ENCODE peak calls at places on chromosomes 5 and 9, in ten cellular contexts. O is stomach, F is tibial nerve, B is Peyer's patch, C is uterus, T is endothelial cell of umbilical vein, G is A549, P is ovary, V is spleen, H is adrenal gland. A is an unnamed sample.

GRCh38 chr5:132060501-132061161 is at the start of gene IL3:
- DNase-seq in G (no peak), F (no peak), O (no peak), P (no peak), B (no peak), C (peak), T (no peak), H (no peak), V (peak), A (no peak)

GRCh38 chr9:96061293-96061987 is 185.9 kb downstream of the ERCC6L2 start:
- DNase-seq in V (no peak), P (no peak), H (no peak), F (no peak), C (no peak), B (no peak), G (peak), O (peak), T (peak), A (peak)

GRCh38 chr9:25864509-25864908 is 186.3 kb upstream of the TUSC1 start:
- DNase-seq in C (no peak), F (no peak), V (no peak), G (no peak), B (no peak), H (no peak), P (no peak), O (no peak), T (peak), A (no peak)

GRCh38 chr9:83937861-83938455 is 16.7 kb upstream of the KIF27 start:
- DNase-seq in O (no peak), P (no peak), C (no peak), T (peak), F (no peak), G (peak), V (no peak), B (no peak), H (no peak), A (peak)

GRCh38 chr5:141870871-141871270 is 7.3 kb downstream of the PCDH1 start:
- DNase-seq in F (no peak), O (peak), H (no peak), P (no peak), G (no peak), B (no peak), T (peak), V (peak), C (no peak), A (no peak)

GRCh38 chr9:16262467-16263261 is 607.8 kb downstream of the BNC2 start:
- DNase-seq in V (no peak), G (no peak), C (no peak), B (no peak), F (no peak), P (no peak), T (peak), H (no peak), O (no peak), A (peak)

GRCh38 chr9:130243015-130243881 is 22.3 kb upstream of the HMCN2 start:
- DNase-seq in P (peak), G (peak), H (peak), C (peak), F (peak), V (peak), B (peak), T (peak), O (peak), A (peak)

GRCh38 chr9:135712571-135713295 is 10.7 kb downstream of the KCNT1 start:
- DNase-seq in T (no peak), V (no peak), H (no peak), O (no peak), B (no peak), C (no peak), F (no peak), G (no peak), P (peak), A (no peak)

GRCh38 chr5:151745071-151745705 is 13.2 kb downstream of the ATOX1 start:
- DNase-seq in G (no peak), O (peak), C (no peak), F (peak), B (no peak), V (no peak), P (no peak), H (peak), T (peak), A (peak)

GRCh38 chr9:117325789-117326185 is 89.1 kb downstream of the ASTN2 start:
- DNase-seq in T (no peak), B (no peak), H (no peak), F (no peak), P (no peak), V (no peak), O (no peak), C (no peak), G (no peak), A (no peak)

GRCh38 chr9:115058175-115058574 is 59.8 kb downstream of the TNC start:
- DNase-seq in F (no peak), O (no peak), V (no peak), C (no peak), B (no peak), P (no peak), G (no peak), T (no peak), H (no peak), A (no peak)

GRCh38 chr9:98974106-98974505 is 30.4 kb downstream of the COL15A1 start:
- DNase-seq in C (no peak), F (no peak), P (no peak), O (no peak), G (no peak), B (no peak), T (no peak), V (no peak), H (no peak), A (no peak)

GRCh38 chr5:56166671-56167070 is 66.5 kb downstream of the ANKRD55 start:
- DNase-seq in B (no peak), H (no peak), P (no peak), F (no peak), T (no peak), V (no peak), O (no peak), G (no peak), C (no peak), A (no peak)

DNA sequence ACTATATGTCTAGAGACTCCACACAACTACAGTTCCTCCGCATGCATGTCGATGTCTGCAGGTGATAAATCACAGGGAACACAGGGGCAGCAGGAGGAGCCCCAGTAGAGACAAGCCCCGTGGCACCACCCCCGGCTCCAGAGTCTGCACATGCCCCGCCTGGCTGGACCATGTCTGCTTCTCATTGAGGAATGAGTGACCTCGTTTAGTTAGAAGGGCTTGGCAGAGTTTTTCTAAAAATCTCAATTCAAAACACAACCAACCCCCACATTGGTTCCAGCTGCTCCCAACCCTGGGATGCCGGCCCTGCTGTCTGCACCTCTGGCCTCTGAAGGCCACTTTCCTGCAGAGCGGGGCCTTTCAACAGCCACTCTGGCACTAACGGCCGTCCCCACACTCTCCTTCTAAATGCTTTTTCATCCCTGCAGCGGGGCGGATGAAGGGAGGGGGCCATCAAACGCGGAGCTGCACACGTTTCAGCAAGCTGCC is 106.4 kb downstream of the ROR2 start:
- DNase-seq in P (peak), B (no peak), V (peak), T (no peak), O (peak), G (no peak), H (peak), F (no peak), C (peak), A (no peak)
- H3K27ac ChIP-seq in P (peak), B (no peak), V (peak), T (no peak), O (no peak), G (no peak), H (peak), F (peak), C (peak), A (peak)

GRCh38 chr9:14314424-14314928 is 535 bp upstream of the NFIB start:
- DNase-seq in P (peak), H (peak), V (no peak), T (peak), G (peak), C (peak), O (peak), F (peak), B (peak), A (peak)
- TF ChIP-seq POLR2A in P (peak), H (peak), V (peak), T (peak), G (no peak), C (peak), O (no peak), F (peak), B (peak), A (no peak)

GRCh38 chr5:150254363-150255154 is 35.0 kb downstream of the CAMK2A start:
- DNase-seq in G (no peak), F (no peak), P (no peak), C (no peak), V (no peak), B (no peak), H (no peak), O (no peak), T (no peak), A (no peak)
- H3K27ac ChIP-seq in G (no peak), F (no peak), P (no peak), C (no peak), V (no peak), B (no peak), H (no peak), O (no peak), T (no peak), A (no peak)

DNA sequence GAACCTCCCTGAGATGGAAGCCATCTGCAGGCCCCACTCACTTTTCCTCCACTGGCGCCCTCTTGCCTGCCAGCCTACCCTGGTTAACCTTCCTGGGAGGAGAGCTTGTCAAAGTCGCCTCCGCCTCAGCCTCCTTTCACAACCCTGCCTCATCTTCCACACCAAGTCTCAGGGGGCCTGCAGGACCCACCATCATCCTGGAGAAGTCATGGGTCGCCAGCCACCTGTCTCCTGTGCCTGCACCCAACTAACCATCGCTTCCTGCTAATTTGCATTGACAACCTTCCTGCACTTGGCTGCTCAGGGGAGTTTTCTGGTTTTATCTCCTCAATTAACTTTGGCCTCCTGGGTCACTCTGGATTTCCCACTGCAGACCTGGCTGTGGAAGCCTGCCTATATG is 52.8 kb upstream of the GRHPR start:
- DNase-seq in T (no peak), B (peak), C (no peak), H (no peak), G (no peak), V (no peak), O (no peak), F (no peak), P (no peak), A (no peak)
- TF ChIP-seq POLR2A in T (no peak), B (no peak), C (no peak), H (no peak), G (no peak), V (no peak), O (no peak), F (no peak), P (no peak), A (no peak)

GRCh38 chr9:127396253-127396807 is 639 bp upstream of the SLC2A8 start:
- DNase-seq in T (no peak), B (no peak), V (no peak), F (no peak), G (no peak), C (no peak), P (no peak), O (no peak), H (no peak), A (no peak)
- H3K27ac ChIP-seq in T (no peak), B (peak), V (peak), F (peak), G (peak), C (peak), P (no peak), O (peak), H (no peak), A (no peak)

GRCh38 chr5:6365977-6366590 is 12.3 kb downstream of the MED10 start:
- DNase-seq in H (no peak), V (no peak), F (no peak), T (no peak), O (peak), C (no peak), B (no peak), P (no peak), G (no peak), A (no peak)
- TF ChIP-seq POLR2A in H (no peak), V (no peak), F (no peak), T (no peak), O (no peak), C (no peak), B (no peak), P (no peak), G (no peak), A (no peak)

GRCh38 chr9:9522406-9522805 is 1090.4 kb downstream of the PTPRD start:
- DNase-seq in T (no peak), O (no peak), C (no peak), G (no peak), V (no peak), F (no peak), H (no peak), B (no peak), P (no peak), A (no peak)
- H3K27ac ChIP-seq in T (no peak), O (no peak), C (no peak), G (no peak), V (no peak), F (no peak), H (no peak), B (no peak), P (no peak), A (no peak)

A was measured in IMR-90.